ENCODE peak calls at places on chromosomes 5 and 9, in five cellular contexts. K is A549, Z is GM12878, L is HepG2, U is K562. T is an unnamed sample.

GRCh38 chr5:125198270-125198974 is 452.0 kb upstream of the ZNF608 start:
- DNase-seq in K (no peak), Z (no peak), L (no peak), U (no peak), T (no peak)

GRCh38 chr9:93024986-93025630 is 33.4 kb upstream of the SUSD3 start:
- DNase-seq in K (no peak), Z (no peak), L (no peak), U (no peak), T (no peak)

GRCh38 chr5:149730620-149731331 is 666 bp downstream of the PPARGC1B start:
- DNase-seq in K (peak; percentile 41), Z (no peak), L (no peak), U (peak; percentile 75), T (peak; percentile 71)

GRCh38 chr5:107289030-107289714 is 381.6 kb downstream of the EFNA5 start:
- DNase-seq in K (no peak), Z (peak; percentile 91), L (no peak), U (no peak), T (no peak)

GRCh38 chr5:320524-321232 is 836 bp upstream of the AHRR start:
- DNase-seq in K (no peak), Z (no peak), L (no peak), U (no peak), T (peak; percentile 52)

GRCh38 chr5:147450596-147450995 is 59.3 kb downstream of the DPYSL3 start:
- DNase-seq in K (no peak), Z (no peak), L (no peak), U (no peak), T (no peak)

GRCh38 chr5:10018670-10019069 is 231.0 kb downstream of the ATPSCKMT start:
- DNase-seq in K (peak; percentile 36), Z (no peak), L (no peak), U (no peak), T (no peak)

GRCh38 chr5:19886123-19886921 is 101.7 kb downstream of the CDH18 start:
- DNase-seq in K (no peak), Z (no peak), L (no peak), U (no peak), T (no peak)

GRCh38 chr5:59157001-59157527 is 574.2 kb downstream of the RAB3C start:
- DNase-seq in K (no peak), Z (no peak), L (no peak), U (no peak), T (no peak)

GRCh38 chr5:5793560-5793959 is 371.1 kb downstream of the ICE1 start:
- DNase-seq in K (no peak), Z (no peak), L (no peak), U (no peak), T (no peak)

GRCh38 chr5:55407059-55407684 is 99.4 kb downstream of the MTREX start:
- DNase-seq in K (peak; percentile 25), Z (no peak), L (peak; percentile 27), U (no peak), T (no peak)

GRCh38 chr9:126420643-126421564 is 94.3 kb downstream of the MVB12B start:
- DNase-seq in K (peak; percentile 35), Z (no peak), L (peak; percentile 42), U (no peak), T (no peak)

GRCh38 chr5:163089233-163089632 is 348.2 kb upstream of the CCNG1 start:
- DNase-seq in K (no peak), Z (no peak), L (no peak), U (no peak), T (no peak)

GRCh38 chr9:70324963-70325362 is 66.2 kb downstream of the SMC5 start:
- DNase-seq in K (no peak), Z (no peak), L (no peak), U (no peak), T (no peak)

GRCh38 chr5:173643964-173644363 is 27.5 kb upstream of the BOD1 start:
- DNase-seq in K (no peak), Z (peak; percentile 44), L (no peak), U (no peak), T (peak; percentile 79)

GRCh38 chr5:127648997-127649550 is at the start of gene CTXN3:
- DNase-seq in K (no peak), Z (no peak), L (no peak), U (no peak), T (no peak)

GRCh38 chr5:16179936-16180788 is 571 bp upstream of the MARCHF11 start:
- DNase-seq in K (no peak), Z (no peak), L (no peak), U (no peak), T (peak; percentile 25)

GRCh38 chr5:16178745-16179372 is 732 bp downstream of the MARCHF11 start:
- DNase-seq in K (no peak), Z (no peak), L (peak; percentile 4), U (peak; percentile 40), T (peak; percentile 96)

GRCh38 chr5:16180789-16181082 is 1.1 kb upstream of the MARCHF11 start:
- DNase-seq in K (no peak), Z (no peak), L (no peak), U (no peak), T (no peak)

DNA sequence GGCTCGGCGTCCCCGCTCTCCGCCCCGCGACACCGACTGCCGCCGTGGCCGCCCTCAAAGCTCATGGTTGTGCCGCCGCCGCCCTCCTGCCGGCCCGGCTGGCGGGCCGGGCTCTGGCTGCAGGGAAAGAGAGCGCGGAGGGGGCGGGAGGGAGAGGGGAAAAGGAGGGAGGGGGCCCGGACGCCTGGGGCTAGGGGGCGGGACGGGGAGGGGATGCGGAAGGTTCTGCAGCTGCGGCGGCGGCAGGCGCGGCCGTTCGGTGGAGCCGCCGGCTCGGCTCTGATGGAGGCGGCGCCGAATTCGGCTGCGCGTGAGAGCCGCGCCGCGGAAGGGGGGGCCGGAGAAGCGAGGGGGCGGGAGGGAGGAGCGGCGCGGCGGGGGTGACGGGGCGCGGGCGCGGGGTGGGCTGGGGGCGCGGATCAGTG is at the start of gene MARCHF11:
- DNase-seq in K (no peak), Z (no peak), L (no peak), U (no peak), T (peak; percentile 66)
- TF ChIP-seq ESRRA in K (no peak), Z (no peak), L (no peak), U (no peak), T (no peak)

DNA sequence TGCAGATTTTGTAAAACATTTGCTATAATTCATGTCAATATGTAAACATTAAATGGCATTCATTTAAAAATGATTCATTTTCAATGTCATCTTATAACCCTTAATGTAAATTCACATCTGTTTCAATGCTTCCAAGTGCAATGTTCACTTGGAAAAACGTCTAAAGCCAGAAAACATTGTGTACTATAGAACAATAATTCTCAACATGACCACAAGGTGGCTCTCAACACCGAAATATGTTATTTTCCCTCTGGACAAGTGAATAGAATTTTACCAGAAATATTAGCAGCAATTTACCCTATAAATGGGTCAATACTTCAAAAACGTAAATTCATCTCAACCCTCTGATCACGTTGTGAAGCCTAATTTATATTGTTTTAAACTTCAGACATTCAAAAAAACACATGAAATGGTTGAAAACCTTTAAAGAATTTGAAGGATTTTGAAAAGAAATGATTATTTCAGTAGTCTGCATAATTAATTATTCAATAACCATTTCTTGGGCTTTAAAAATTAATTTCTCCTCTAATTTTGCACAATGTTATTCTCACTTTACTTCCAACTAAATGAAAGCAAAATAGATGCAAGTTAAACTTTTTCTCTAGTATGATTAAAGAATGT is 11.0 kb downstream of the CDH10 start:
- DNase-seq in K (peak; percentile 11), Z (no peak), L (peak; percentile 34), U (peak; percentile 22), T (no peak)
- TF ChIP-seq ESRRA in K (no peak), Z (no peak), L (no peak), U (no peak), T (no peak)

GRCh38 chr9:124511426-124511840 is 4.2 kb upstream of the NR5A1 start:
- DNase-seq in K (no peak), Z (no peak), L (peak; percentile 52), U (peak; percentile 62), T (no peak)
- TF ChIP-seq ESRRA in K (no peak), Z (no peak), L (no peak), U (no peak), T (no peak)

GRCh38 chr5:85985167-85985566 is 632.6 kb upstream of the COX7C start:
- DNase-seq in K (no peak), Z (no peak), L (no peak), U (no peak), T (no peak)
- TF ChIP-seq ESRRA in K (no peak), Z (no peak), L (no peak), U (no peak), T (no peak)